ENCODE peak calls at places on chromosomes 7 and 10, in six cellular contexts. C is Panc1, D is mucosa of descending colon, Y is cardiac muscle cell, I is fibroblast of lung, U is HFF-Myc. K is an unnamed sample.

GRCh38 chr10:5534880-5535856 is 10.4 kb downstream of the CALML3 start:
- DNase-seq in C (no peak), D (no peak), Y (no peak), I (peak; percentile 38), U (no peak), K (peak; percentile 88)

GRCh38 chr10:102342462-102342861 is 53.0 kb upstream of the NFKB2 start:
- DNase-seq in C (no peak), D (no peak), Y (no peak), I (peak; percentile 49), U (no peak), K (no peak)

GRCh38 chr7:148863324-148863723 is 20.8 kb downstream of the EZH2 start:
- DNase-seq in C (no peak), D (no peak), Y (no peak), I (no peak), U (no peak), K (no peak)

GRCh38 chr10:48506147-48506917 is 98.5 kb downstream of the ARHGAP22 start:
- DNase-seq in C (no peak), D (peak; percentile 36), Y (no peak), I (peak; percentile 25), U (no peak), K (peak; percentile 25)

GRCh38 chr7:43757073-43757720 is 1.3 kb upstream of the BLVRA start:
- DNase-seq in C (no peak), D (no peak), Y (no peak), I (no peak), U (no peak), K (no peak)

GRCh38 chr10:27099916-27100799 is at the start of gene ANKRD26:
- DNase-seq in C (peak; percentile 88), D (peak; percentile 99), Y (peak; percentile 100), I (peak; percentile 92), U (peak; percentile 93), K (peak; percentile 97)

GRCh38 chr7:4797858-4798705 is 22.7 kb downstream of the AP5Z1 start:
- DNase-seq in C (peak; percentile 38), D (peak; percentile 57), Y (peak; percentile 71), I (peak; percentile 10), U (no peak), K (peak; percentile 37)

GRCh38 chr7:20216637-20217036 is 547 bp downstream of the MACC1 start:
- DNase-seq in C (no peak), D (no peak), Y (no peak), I (no peak), U (no peak), K (no peak)

GRCh38 chr7:2258661-2259365 is 16.8 kb downstream of the NUDT1 start:
- DNase-seq in C (no peak), D (no peak), Y (no peak), I (no peak), U (no peak), K (no peak)

DNA sequence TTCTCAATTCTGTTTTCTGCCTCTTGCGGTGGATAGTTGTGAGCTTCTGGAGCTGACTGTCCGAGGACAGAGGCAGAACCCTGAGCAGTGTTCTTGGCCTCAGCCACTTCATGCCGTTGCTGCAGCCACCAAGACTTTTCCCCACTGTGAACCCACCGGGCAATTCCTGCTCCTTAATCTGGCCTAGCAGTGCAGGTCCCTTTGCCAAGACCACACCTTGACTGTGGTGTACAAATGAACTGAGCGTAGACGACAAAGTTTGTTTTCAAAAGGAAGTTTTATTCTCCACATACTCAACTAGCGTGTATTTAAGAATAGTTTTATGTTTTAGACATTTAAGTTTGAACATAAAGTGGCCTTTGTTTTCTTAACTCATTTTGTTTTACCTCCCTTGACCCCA is 29.4 kb downstream of the SLC25A28 start:
- DNase-seq in C (no peak), D (peak; percentile 52), Y (no peak), I (no peak), U (no peak), K (no peak)
- TF ChIP-seq CTCF in C (no peak), D (no peak), Y (no peak), I (no peak), U (no peak), K (no peak)

DNA sequence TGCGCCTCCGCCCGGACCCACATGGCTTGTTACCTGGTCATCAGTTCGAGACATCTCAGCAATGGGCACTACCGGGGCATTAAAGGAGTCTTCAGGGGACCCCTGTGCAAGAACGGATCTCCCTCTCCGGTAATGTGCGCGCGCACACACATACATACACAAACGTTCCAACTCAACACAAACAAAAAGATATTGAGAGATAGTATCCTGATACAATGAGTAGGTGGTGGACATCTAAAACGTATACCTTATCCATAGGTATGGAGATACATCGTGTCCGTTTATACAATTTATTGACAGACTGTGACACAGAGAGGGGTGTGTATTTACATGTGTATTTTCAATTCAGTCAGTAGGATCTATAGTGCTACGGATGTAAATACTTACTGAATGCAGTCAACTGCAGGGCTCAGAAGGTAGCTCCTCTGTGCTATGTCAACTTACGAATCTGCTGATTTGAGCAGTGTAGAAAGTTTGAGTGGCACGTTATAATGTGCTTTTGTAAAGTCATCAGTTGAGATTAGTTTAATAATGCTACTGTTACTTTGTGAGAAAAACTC is 536 bp downstream of the ZNF804B start:
- DNase-seq in C (no peak), D (no peak), Y (no peak), I (no peak), U (no peak), K (no peak)
- H3K4me3 ChIP-seq in C (peak overlapping the region; percentile 38), D (no peak overlapping the region), Y (peak overlapping the region; percentile 30), I (no peak overlapping the region), U (no peak overlapping the region), K (no peak overlapping the region)

GRCh38 chr7:34312624-34313023 is 345.4 kb upstream of the NPSR1 start:
- DNase-seq in C (no peak), D (no peak), Y (no peak), I (no peak), U (no peak), K (no peak)
- TF ChIP-seq CTCF in C (no peak), D (no peak), Y (no peak), I (no peak), U (no peak), K (no peak)

GRCh38 chr10:132419631-132420468 is 22.9 kb downstream of the PWWP2B start:
- DNase-seq in C (no peak), D (peak; percentile 35), Y (no peak), I (no peak), U (no peak), K (no peak)
- H3K4me3 ChIP-seq in C (no peak overlapping the region), D (no peak overlapping the region), Y (no peak overlapping the region), I (no peak overlapping the region), U (no peak overlapping the region), K (no peak overlapping the region)

GRCh38 chr7:47721670-47722069 is 139.8 kb upstream of the TNS3 start:
- DNase-seq in C (no peak), D (no peak), Y (no peak), I (no peak), U (no peak), K (no peak)
- TF ChIP-seq CTCF in C (no peak), D (no peak), Y (no peak), I (no peak), U (no peak), K (no peak)

DNA sequence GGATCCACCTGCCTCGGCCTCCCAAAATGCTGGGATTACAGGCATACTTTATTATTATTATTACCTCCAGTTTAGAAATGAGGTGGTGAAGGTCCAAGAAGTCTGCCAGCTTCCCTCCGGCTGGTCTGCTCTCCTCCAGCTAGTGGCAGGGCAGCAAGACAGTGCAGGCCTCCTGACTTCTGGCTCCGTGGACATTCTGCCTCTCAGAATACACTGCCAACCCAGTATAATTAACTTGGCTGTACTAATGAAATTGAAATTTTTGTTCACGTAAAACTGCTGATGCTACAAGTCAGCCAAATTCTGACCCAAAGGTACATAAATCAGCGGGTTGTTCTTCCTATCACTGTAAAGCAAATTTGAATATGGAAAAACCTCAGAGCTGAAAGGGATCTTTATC is 7.6 kb upstream of the PDE1C start:
- DNase-seq in C (no peak), D (no peak), Y (no peak), I (no peak), U (no peak), K (no peak)
- H3K4me3 ChIP-seq in C (no peak overlapping the region), D (no peak overlapping the region), Y (no peak overlapping the region), I (no peak overlapping the region), U (no peak overlapping the region), K (no peak overlapping the region)